ENCODE peak calls at places on chromosomes 2 and 18, in nine cellular contexts. U, C, X, B, K, F, G, Z and Y are unnamed samples.

GRCh38 chr18:7980136-7980535 is 413.0 kb downstream of the PTPRM start:
- DNase-seq in U (no peak), C (no peak), X (no peak), B (peak; percentile 38), K (no peak), F (no peak), G (no peak), Z (no peak), Y (no peak)

GRCh38 chr2:144431384-144431783 is 88.5 kb downstream of the ZEB2 start:
- DNase-seq in U (no peak), C (no peak), X (no peak), B (no peak), K (no peak), F (no peak), G (no peak), Z (no peak), Y (no peak)

GRCh38 chr2:158098171-158098570 is 3.5 kb upstream of the UPP2 start:
- DNase-seq in U (no peak), C (no peak), X (no peak), B (no peak), K (no peak), F (no peak), G (no peak), Z (no peak), Y (no peak)

GRCh38 chr2:88658890-88659881 is 31.9 kb upstream of the EIF2AK3 start:
- DNase-seq in U (peak; percentile 18), C (peak; percentile 54), X (peak; percentile 73), B (peak; percentile 60), K (no peak), F (peak; percentile 61), G (peak; percentile 60), Z (no peak), Y (peak; percentile 23)

GRCh38 chr18:70263336-70263735 is 25.5 kb upstream of the SOCS6 start:
- DNase-seq in U (no peak), C (no peak), X (no peak), B (no peak), K (no peak), F (no peak), G (no peak), Z (no peak), Y (no peak)

GRCh38 chr18:40868110-40868858 is 1086.8 kb upstream of the PIK3C3 start:
- DNase-seq in U (no peak), C (no peak), X (peak; percentile 73), B (no peak), K (no peak), F (peak; percentile 99), G (peak; percentile 91), Z (no peak), Y (no peak)

GRCh38 chr2:207945201-207945600 is 80.1 kb downstream of the PLEKHM3 start:
- DNase-seq in U (no peak), C (no peak), X (no peak), B (no peak), K (no peak), F (no peak), G (no peak), Z (no peak), Y (no peak)

GRCh38 chr2:26811791-26812454 is 26.1 kb downstream of the CENPA start:
- DNase-seq in U (no peak), C (no peak), X (no peak), B (no peak), K (no peak), F (no peak), G (no peak), Z (no peak), Y (no peak)

GRCh38 chr2:71880846-71881610 is 266.6 kb downstream of the CYP26B1 start:
- DNase-seq in U (peak; percentile 19), C (no peak), X (peak; percentile 47), B (peak; percentile 25), K (no peak), F (peak; percentile 78), G (peak; percentile 64), Z (peak; percentile 43), Y (no peak)

GRCh38 chr2:105449083-105449482 is 50.2 kb upstream of the FHL2 start:
- DNase-seq in U (peak; percentile 85), C (no peak), X (no peak), B (peak; percentile 83), K (peak; percentile 53), F (no peak), G (no peak), Z (no peak), Y (no peak)

GRCh38 chr2:230932556-230933511 is 7.8 kb upstream of the GPR55 start:
- DNase-seq in U (no peak), C (peak; percentile 53), X (peak; percentile 6), B (no peak), K (peak; percentile 26), F (peak; percentile 87), G (peak; percentile 93), Z (no peak), Y (no peak)

GRCh38 chr2:148391324-148391723 is 253.2 kb upstream of the EPC2 start:
- DNase-seq in U (no peak), C (no peak), X (peak; percentile 14), B (no peak), K (no peak), F (peak; percentile 60), G (peak; percentile 64), Z (no peak), Y (peak; percentile 41)

GRCh38 chr18:10297079-10297478 is 157.4 kb upstream of the APCDD1 start:
- DNase-seq in U (no peak), C (no peak), X (no peak), B (no peak), K (no peak), F (no peak), G (no peak), Z (no peak), Y (no peak)

GRCh38 chr2:155815851-155816250 is 516.7 kb downstream of the NR4A2 start:
- DNase-seq in U (no peak), C (no peak), X (no peak), B (peak; percentile 25), K (no peak), F (no peak), G (no peak), Z (no peak), Y (no peak)

GRCh38 chr2:241155936-241156335 is 5.7 kb downstream of the PPP1R7 start:
- DNase-seq in U (no peak), C (no peak), X (no peak), B (no peak), K (no peak), F (no peak), G (no peak), Z (no peak), Y (no peak)

GRCh38 chr2:236718207-236718992 is 148.8 kb downstream of the ACKR3 start:
- DNase-seq in U (no peak), C (no peak), X (no peak), B (no peak), K (no peak), F (no peak), G (no peak), Z (no peak), Y (no peak)

GRCh38 chr2:62216616-62217015 is 20.7 kb downstream of the B3GNT2 start:
- DNase-seq in U (peak; percentile 25), C (peak; percentile 48), X (peak; percentile 79), B (peak; percentile 21), K (no peak), F (peak; percentile 97), G (peak; percentile 93), Z (no peak), Y (peak; percentile 92)

DNA sequence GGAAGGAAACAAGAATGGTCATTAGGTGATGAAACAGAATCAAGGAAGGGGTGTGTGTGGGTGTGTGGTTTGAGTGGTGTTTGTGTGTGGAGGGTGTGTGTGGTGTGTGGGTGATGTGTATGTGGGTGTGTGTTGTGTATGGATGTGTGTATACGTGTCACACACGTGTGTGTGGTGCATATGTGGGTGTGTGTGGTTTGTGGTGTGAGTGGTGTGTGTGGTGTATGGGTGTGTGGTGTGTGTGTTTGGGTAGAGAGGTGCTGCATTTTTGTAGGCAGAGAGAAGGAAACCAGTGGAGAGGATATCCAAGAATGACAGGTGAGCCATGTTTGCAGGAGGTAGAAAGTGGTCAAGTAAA is 1.1 kb upstream of the CEP192 start:
- DNase-seq in U (no peak), C (no peak), X (no peak), B (no peak), K (no peak), F (no peak), G (no peak), Z (no peak), Y (no peak)
- H3K4me3 ChIP-seq in U (no peak overlapping the region), C (no peak overlapping the region), X (no peak overlapping the region), B (no peak overlapping the region), K (peak overlapping the region; percentile 90), F (no peak overlapping the region), G (peak overlapping the region; percentile 80), Z (no peak overlapping the region), Y (peak overlapping the region; percentile 72)

DNA sequence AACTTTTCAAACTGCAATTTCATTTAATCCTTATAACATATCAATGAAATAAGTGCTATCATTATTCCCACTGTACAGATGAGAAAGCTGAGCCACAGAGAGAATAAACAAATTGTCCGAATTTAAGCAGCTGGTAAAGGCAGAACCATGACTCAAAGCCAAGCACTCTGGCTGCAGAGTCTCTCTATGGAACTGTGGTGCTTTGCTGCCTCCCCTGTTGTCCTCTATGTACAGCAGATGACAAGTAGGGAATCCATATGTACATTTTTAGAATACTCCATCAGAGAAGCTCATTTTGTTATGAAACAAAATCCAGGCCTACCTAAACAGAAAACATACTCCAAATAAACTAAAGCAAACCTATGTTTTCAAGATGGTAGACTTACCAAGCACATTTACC is 45.1 kb downstream of the FARSB start:
- DNase-seq in U (no peak), C (no peak), X (no peak), B (no peak), K (no peak), F (peak; percentile 37), G (peak; percentile 34), Z (no peak), Y (no peak)
- TF ChIP-seq CTCF in U (no peak), C (peak; percentile 29), X (no peak), B (no peak), K (no peak), F (no peak), G (peak; percentile 18), Z (no peak), Y (no peak)

GRCh38 chr18:13312515-13312914 is 94.0 kb downstream of the LDLRAD4 start:
- DNase-seq in U (no peak), C (no peak), X (no peak), B (no peak), K (no peak), F (no peak), G (no peak), Z (no peak), Y (no peak)
- H3K4me3 ChIP-seq in U (no peak overlapping the region), C (no peak overlapping the region), X (no peak overlapping the region), B (no peak overlapping the region), K (no peak overlapping the region), F (no peak overlapping the region), G (no peak overlapping the region), Z (no peak overlapping the region), Y (no peak overlapping the region)

DNA sequence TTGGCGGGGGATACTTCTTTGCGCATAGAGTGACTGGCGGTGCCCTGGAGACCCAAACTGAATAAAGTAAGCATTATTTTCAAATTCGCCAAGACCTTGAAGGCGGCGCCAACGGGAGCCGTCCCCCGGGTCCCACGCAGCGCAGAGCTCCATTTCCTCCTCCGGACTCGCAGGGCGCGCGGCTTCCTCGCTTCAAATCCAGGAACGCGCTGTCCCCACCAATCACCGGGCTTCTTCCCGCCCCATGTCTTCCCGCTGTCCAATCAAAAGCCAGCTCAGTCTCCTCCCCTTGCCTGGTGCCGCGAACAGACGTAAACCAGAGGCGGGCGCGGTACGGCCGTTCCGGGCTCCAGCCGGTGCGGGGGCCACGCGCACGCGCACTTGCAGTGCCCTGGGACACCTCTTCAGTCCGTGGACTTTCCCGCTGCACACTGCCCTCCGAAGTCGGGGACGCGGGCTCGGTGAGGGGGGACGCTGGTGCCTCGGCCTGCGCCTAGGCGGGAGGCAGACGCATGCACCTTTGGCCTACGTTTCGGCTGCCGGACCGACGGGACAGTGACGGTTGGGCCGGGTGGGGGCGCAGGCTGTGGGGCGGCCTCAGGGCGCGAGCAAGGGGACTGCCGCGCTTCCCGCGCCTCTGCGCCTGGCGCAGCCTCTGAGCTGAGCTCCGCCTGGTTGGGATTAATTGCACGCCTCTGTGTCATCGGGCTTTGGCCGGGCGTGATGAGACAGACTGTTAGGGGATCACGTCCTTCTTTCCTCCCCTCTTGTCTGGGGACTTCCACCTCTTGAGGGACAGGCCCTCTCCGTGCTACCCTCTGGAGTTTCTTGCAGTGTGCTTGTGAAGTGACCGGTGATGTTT is at the start of gene CEP192:
- DNase-seq in U (peak; percentile 98), C (peak; percentile 98), X (peak; percentile 90), B (peak; percentile 97), K (peak; percentile 97), F (peak; percentile 99), G (peak; percentile 99), Z (peak; percentile 98), Y (peak; percentile 93)
- TF ChIP-seq CTCF in U (no peak), C (peak; percentile 13), X (no peak), B (no peak), K (no peak), F (no peak), G (peak; percentile 9), Z (no peak), Y (no peak)